ENCODE peak calls at places on chromosomes 16 and 17, in ten cellular contexts. One of them, this sample, is unnamed.

GRCh38 chr17:40646791-40647548 is 648 bp downstream of the SMARCE1 start:
- DNase-seq in effector memory CD8-positive, alpha-beta T cell: peak; percentile 41
- DNase-seq in HS-5: peak; percentile 28
- DNase-seq in AG09319: peak; percentile 15
- DNase-seq in NCI-H1436: no peak
- DNase-seq in stimulated activated naive CD8-positive, alpha-beta T cell treated with anti-CD3 and anti-CD28 coated beads, Interleukin-15, Interleukin-2, amounts not matched to agents 100 U/mL and 50 U/mL, for 24 hours: no peak
- DNase-seq in PC-9: peak; percentile 37
- DNase-seq in HEK293T: peak; percentile 20
- DNase-seq in T-helper 2 cell: peak; percentile 6
- DNase-seq in RCC 7860: peak; percentile 21
- DNase-seq in this sample: no peak

GRCh38 chr17:46853896-46854444 is 2.6 kb downstream of the WNT9B start:
- DNase-seq in effector memory CD8-positive, alpha-beta T cell: no peak
- DNase-seq in HS-5: no peak
- DNase-seq in AG09319: no peak
- DNase-seq in NCI-H1436: no peak
- DNase-seq in stimulated activated naive CD8-positive, alpha-beta T cell treated with anti-CD3 and anti-CD28 coated beads, Interleukin-15, Interleukin-2, amounts not matched to agents 100 U/mL and 50 U/mL, for 24 hours: no peak
- DNase-seq in PC-9: no peak
- DNase-seq in HEK293T: no peak
- DNase-seq in T-helper 2 cell: no peak
- DNase-seq in RCC 7860: no peak
- DNase-seq in this sample: no peak

GRCh38 chr17:73474370-73474988 is 162.7 kb upstream of the CDC42EP4 start:
- DNase-seq in effector memory CD8-positive, alpha-beta T cell: no peak
- DNase-seq in HS-5: peak; percentile 8
- DNase-seq in AG09319: no peak
- DNase-seq in NCI-H1436: peak; percentile 56
- DNase-seq in stimulated activated naive CD8-positive, alpha-beta T cell treated with anti-CD3 and anti-CD28 coated beads, Interleukin-15, Interleukin-2, amounts not matched to agents 100 U/mL and 50 U/mL, for 24 hours: peak; percentile 7
- DNase-seq in PC-9: no peak
- DNase-seq in HEK293T: peak; percentile 46
- DNase-seq in T-helper 2 cell: no peak
- DNase-seq in RCC 7860: peak; percentile 17
- DNase-seq in this sample: peak; percentile 66

GRCh38 chr17:30229012-30229411 is 6.5 kb downstream of the SLC6A4 start:
- DNase-seq in effector memory CD8-positive, alpha-beta T cell: no peak
- DNase-seq in HS-5: no peak
- DNase-seq in AG09319: no peak
- DNase-seq in NCI-H1436: no peak
- DNase-seq in stimulated activated naive CD8-positive, alpha-beta T cell treated with anti-CD3 and anti-CD28 coated beads, Interleukin-15, Interleukin-2, amounts not matched to agents 100 U/mL and 50 U/mL, for 24 hours: no peak
- DNase-seq in PC-9: no peak
- DNase-seq in HEK293T: no peak
- DNase-seq in T-helper 2 cell: no peak
- DNase-seq in RCC 7860: no peak
- DNase-seq in this sample: no peak

GRCh38 chr17:66865151-66865550 is 30.2 kb downstream of the CACNG5 start:
- DNase-seq in effector memory CD8-positive, alpha-beta T cell: no peak
- DNase-seq in HS-5: peak; percentile 44
- DNase-seq in AG09319: no peak
- DNase-seq in NCI-H1436: no peak
- DNase-seq in stimulated activated naive CD8-positive, alpha-beta T cell treated with anti-CD3 and anti-CD28 coated beads, Interleukin-15, Interleukin-2, amounts not matched to agents 100 U/mL and 50 U/mL, for 24 hours: no peak
- DNase-seq in PC-9: no peak
- DNase-seq in HEK293T: no peak
- DNase-seq in T-helper 2 cell: no peak
- DNase-seq in RCC 7860: no peak
- DNase-seq in this sample: no peak

GRCh38 chr17:51672058-51672457 is 411.7 kb downstream of the UTP18 start:
- DNase-seq in effector memory CD8-positive, alpha-beta T cell: no peak
- DNase-seq in HS-5: no peak
- DNase-seq in AG09319: no peak
- DNase-seq in NCI-H1436: no peak
- DNase-seq in stimulated activated naive CD8-positive, alpha-beta T cell treated with anti-CD3 and anti-CD28 coated beads, Interleukin-15, Interleukin-2, amounts not matched to agents 100 U/mL and 50 U/mL, for 24 hours: no peak
- DNase-seq in PC-9: no peak
- DNase-seq in HEK293T: no peak
- DNase-seq in T-helper 2 cell: no peak
- DNase-seq in RCC 7860: no peak
- DNase-seq in this sample: no peak

GRCh38 chr16:88941051-88941932 is 35.7 kb downstream of the CBFA2T3 start:
- DNase-seq in effector memory CD8-positive, alpha-beta T cell: no peak
- DNase-seq in HS-5: no peak
- DNase-seq in AG09319: no peak
- DNase-seq in NCI-H1436: peak; percentile 47
- DNase-seq in stimulated activated naive CD8-positive, alpha-beta T cell treated with anti-CD3 and anti-CD28 coated beads, Interleukin-15, Interleukin-2, amounts not matched to agents 100 U/mL and 50 U/mL, for 24 hours: no peak
- DNase-seq in PC-9: no peak
- DNase-seq in HEK293T: peak; percentile 35
- DNase-seq in T-helper 2 cell: no peak
- DNase-seq in RCC 7860: no peak
- DNase-seq in this sample: no peak

GRCh38 chr17:41406205-41406604 is 8.8 kb upstream of the KRT31 start:
- DNase-seq in effector memory CD8-positive, alpha-beta T cell: no peak
- DNase-seq in HS-5: no peak
- DNase-seq in AG09319: no peak
- DNase-seq in NCI-H1436: no peak
- DNase-seq in stimulated activated naive CD8-positive, alpha-beta T cell treated with anti-CD3 and anti-CD28 coated beads, Interleukin-15, Interleukin-2, amounts not matched to agents 100 U/mL and 50 U/mL, for 24 hours: no peak
- DNase-seq in PC-9: peak; percentile 59
- DNase-seq in HEK293T: no peak
- DNase-seq in T-helper 2 cell: no peak
- DNase-seq in RCC 7860: no peak
- DNase-seq in this sample: no peak

GRCh38 chr16:875182-876040 is 74.9 kb upstream of the GNG13 start:
- DNase-seq in effector memory CD8-positive, alpha-beta T cell: no peak
- DNase-seq in HS-5: no peak
- DNase-seq in AG09319: no peak
- DNase-seq in NCI-H1436: no peak
- DNase-seq in stimulated activated naive CD8-positive, alpha-beta T cell treated with anti-CD3 and anti-CD28 coated beads, Interleukin-15, Interleukin-2, amounts not matched to agents 100 U/mL and 50 U/mL, for 24 hours: no peak
- DNase-seq in PC-9: no peak
- DNase-seq in HEK293T: no peak
- DNase-seq in T-helper 2 cell: no peak
- DNase-seq in RCC 7860: no peak
- DNase-seq in this sample: no peak

GRCh38 chr16:20910781-20911321 is 10.3 kb downstream of the LYRM1 start:
- DNase-seq in effector memory CD8-positive, alpha-beta T cell: no peak
- DNase-seq in HS-5: peak; percentile 90
- DNase-seq in AG09319: peak; percentile 66
- DNase-seq in NCI-H1436: no peak
- DNase-seq in stimulated activated naive CD8-positive, alpha-beta T cell treated with anti-CD3 and anti-CD28 coated beads, Interleukin-15, Interleukin-2, amounts not matched to agents 100 U/mL and 50 U/mL, for 24 hours: no peak
- DNase-seq in PC-9: peak; percentile 99
- DNase-seq in HEK293T: no peak
- DNase-seq in T-helper 2 cell: no peak
- DNase-seq in RCC 7860: peak; percentile 85
- DNase-seq in this sample: no peak

GRCh38 chr16:12754824-12755543 is 48.7 kb downstream of the CPPED1 start:
- DNase-seq in effector memory CD8-positive, alpha-beta T cell: no peak
- DNase-seq in HS-5: peak; percentile 26
- DNase-seq in AG09319: no peak
- DNase-seq in NCI-H1436: no peak
- DNase-seq in stimulated activated naive CD8-positive, alpha-beta T cell treated with anti-CD3 and anti-CD28 coated beads, Interleukin-15, Interleukin-2, amounts not matched to agents 100 U/mL and 50 U/mL, for 24 hours: no peak
- DNase-seq in PC-9: no peak
- DNase-seq in HEK293T: no peak
- DNase-seq in T-helper 2 cell: no peak
- DNase-seq in RCC 7860: no peak
- DNase-seq in this sample: no peak

GRCh38 chr16:9797306-9797705 is 384.9 kb downstream of the GRIN2A start:
- DNase-seq in effector memory CD8-positive, alpha-beta T cell: no peak
- DNase-seq in HS-5: peak; percentile 95
- DNase-seq in AG09319: no peak
- DNase-seq in NCI-H1436: no peak
- DNase-seq in stimulated activated naive CD8-positive, alpha-beta T cell treated with anti-CD3 and anti-CD28 coated beads, Interleukin-15, Interleukin-2, amounts not matched to agents 100 U/mL and 50 U/mL, for 24 hours: no peak
- DNase-seq in PC-9: no peak
- DNase-seq in HEK293T: no peak
- DNase-seq in T-helper 2 cell: no peak
- DNase-seq in RCC 7860: peak; percentile 75
- DNase-seq in this sample: no peak

GRCh38 chr16:2528161-2529060 is 2.8 kb downstream of the CEMP1 start:
- DNase-seq in effector memory CD8-positive, alpha-beta T cell: no peak
- DNase-seq in HS-5: no peak
- DNase-seq in AG09319: no peak
- DNase-seq in NCI-H1436: no peak
- DNase-seq in stimulated activated naive CD8-positive, alpha-beta T cell treated with anti-CD3 and anti-CD28 coated beads, Interleukin-15, Interleukin-2, amounts not matched to agents 100 U/mL and 50 U/mL, for 24 hours: no peak
- DNase-seq in PC-9: no peak
- DNase-seq in HEK293T: no peak
- DNase-seq in T-helper 2 cell: no peak
- DNase-seq in RCC 7860: no peak
- DNase-seq in this sample: peak; percentile 58

GRCh38 chr16:10617662-10618420 is 37.4 kb upstream of the EMP2 start:
- DNase-seq in effector memory CD8-positive, alpha-beta T cell: no peak
- DNase-seq in HS-5: no peak
- DNase-seq in AG09319: no peak
- DNase-seq in NCI-H1436: no peak
- DNase-seq in stimulated activated naive CD8-positive, alpha-beta T cell treated with anti-CD3 and anti-CD28 coated beads, Interleukin-15, Interleukin-2, amounts not matched to agents 100 U/mL and 50 U/mL, for 24 hours: no peak
- DNase-seq in PC-9: no peak
- DNase-seq in HEK293T: no peak
- DNase-seq in T-helper 2 cell: no peak
- DNase-seq in RCC 7860: no peak
- DNase-seq in this sample: no peak

GRCh38 chr17:44878627-44879221 is 20.5 kb downstream of the EFTUD2 start:
- DNase-seq in effector memory CD8-positive, alpha-beta T cell: no peak
- DNase-seq in HS-5: no peak
- DNase-seq in AG09319: no peak
- DNase-seq in NCI-H1436: peak; percentile 29
- DNase-seq in stimulated activated naive CD8-positive, alpha-beta T cell treated with anti-CD3 and anti-CD28 coated beads, Interleukin-15, Interleukin-2, amounts not matched to agents 100 U/mL and 50 U/mL, for 24 hours: peak; percentile 21
- DNase-seq in PC-9: no peak
- DNase-seq in HEK293T: peak; percentile 51
- DNase-seq in T-helper 2 cell: no peak
- DNase-seq in RCC 7860: peak; percentile 22
- DNase-seq in this sample: peak; percentile 56

GRCh38 chr17:59859444-59860025 is 33.2 kb downstream of the TUBD1 start:
- DNase-seq in effector memory CD8-positive, alpha-beta T cell: no peak
- DNase-seq in HS-5: no peak
- DNase-seq in AG09319: peak; percentile 41
- DNase-seq in NCI-H1436: peak; percentile 19
- DNase-seq in stimulated activated naive CD8-positive, alpha-beta T cell treated with anti-CD3 and anti-CD28 coated beads, Interleukin-15, Interleukin-2, amounts not matched to agents 100 U/mL and 50 U/mL, for 24 hours: no peak
- DNase-seq in PC-9: no peak
- DNase-seq in HEK293T: no peak
- DNase-seq in T-helper 2 cell: no peak
- DNase-seq in RCC 7860: peak; percentile 49
- DNase-seq in this sample: no peak

GRCh38 chr16:25199457-25199856 is 17.3 kb upstream of the AQP8 start:
- DNase-seq in effector memory CD8-positive, alpha-beta T cell: no peak
- DNase-seq in HS-5: no peak
- DNase-seq in AG09319: no peak
- DNase-seq in NCI-H1436: no peak
- DNase-seq in stimulated activated naive CD8-positive, alpha-beta T cell treated with anti-CD3 and anti-CD28 coated beads, Interleukin-15, Interleukin-2, amounts not matched to agents 100 U/mL and 50 U/mL, for 24 hours: no peak
- DNase-seq in PC-9: no peak
- DNase-seq in HEK293T: no peak
- DNase-seq in T-helper 2 cell: no peak
- DNase-seq in RCC 7860: no peak
- DNase-seq in this sample: no peak

GRCh38 chr16:89136931-89137330 is 34.6 kb upstream of the CDH15 start:
- DNase-seq in effector memory CD8-positive, alpha-beta T cell: no peak
- DNase-seq in HS-5: no peak
- DNase-seq in AG09319: no peak
- DNase-seq in NCI-H1436: no peak
- DNase-seq in stimulated activated naive CD8-positive, alpha-beta T cell treated with anti-CD3 and anti-CD28 coated beads, Interleukin-15, Interleukin-2, amounts not matched to agents 100 U/mL and 50 U/mL, for 24 hours: no peak
- DNase-seq in PC-9: no peak
- DNase-seq in HEK293T: no peak
- DNase-seq in T-helper 2 cell: no peak
- DNase-seq in RCC 7860: no peak
- DNase-seq in this sample: peak; percentile 34

GRCh38 chr16:49350265-49351103 is 23.1 kb upstream of the C16orf78 start:
- DNase-seq in effector memory CD8-positive, alpha-beta T cell: no peak
- DNase-seq in HS-5: no peak
- DNase-seq in AG09319: no peak
- DNase-seq in NCI-H1436: peak; percentile 65
- DNase-seq in stimulated activated naive CD8-positive, alpha-beta T cell treated with anti-CD3 and anti-CD28 coated beads, Interleukin-15, Interleukin-2, amounts not matched to agents 100 U/mL and 50 U/mL, for 24 hours: peak; percentile 68
- DNase-seq in PC-9: no peak
- DNase-seq in HEK293T: peak; percentile 74
- DNase-seq in T-helper 2 cell: peak; percentile 24
- DNase-seq in RCC 7860: no peak
- DNase-seq in this sample: peak; percentile 54

GRCh38 chr16:70694517-70695218 is 8.8 kb upstream of the MTSS2 start:
- DNase-seq in effector memory CD8-positive, alpha-beta T cell: no peak
- DNase-seq in HS-5: no peak
- DNase-seq in AG09319: no peak
- DNase-seq in NCI-H1436: no peak
- DNase-seq in stimulated activated naive CD8-positive, alpha-beta T cell treated with anti-CD3 and anti-CD28 coated beads, Interleukin-15, Interleukin-2, amounts not matched to agents 100 U/mL and 50 U/mL, for 24 hours: no peak
- DNase-seq in PC-9: no peak
- DNase-seq in HEK293T: no peak
- DNase-seq in T-helper 2 cell: no peak
- DNase-seq in RCC 7860: peak; percentile 19
- DNase-seq in this sample: no peak

GRCh38 chr17:57666946-57667345 is 78.2 kb downstream of the CCDC182 start:
- DNase-seq in effector memory CD8-positive, alpha-beta T cell: no peak
- DNase-seq in HS-5: no peak
- DNase-seq in AG09319: no peak
- DNase-seq in NCI-H1436: no peak
- DNase-seq in stimulated activated naive CD8-positive, alpha-beta T cell treated with anti-CD3 and anti-CD28 coated beads, Interleukin-15, Interleukin-2, amounts not matched to agents 100 U/mL and 50 U/mL, for 24 hours: no peak
- DNase-seq in PC-9: no peak
- DNase-seq in HEK293T: no peak
- DNase-seq in T-helper 2 cell: no peak
- DNase-seq in RCC 7860: no peak
- DNase-seq in this sample: no peak

GRCh38 chr17:69672924-69673323 is 258.4 kb downstream of the MAP2K6 start:
- DNase-seq in effector memory CD8-positive, alpha-beta T cell: no peak
- DNase-seq in HS-5: peak; percentile 64
- DNase-seq in AG09319: no peak
- DNase-seq in NCI-H1436: no peak
- DNase-seq in stimulated activated naive CD8-positive, alpha-beta T cell treated with anti-CD3 and anti-CD28 coated beads, Interleukin-15, Interleukin-2, amounts not matched to agents 100 U/mL and 50 U/mL, for 24 hours: no peak
- DNase-seq in PC-9: peak; percentile 60
- DNase-seq in HEK293T: no peak
- DNase-seq in T-helper 2 cell: no peak
- DNase-seq in RCC 7860: peak; percentile 57
- DNase-seq in this sample: no peak

GRCh38 chr16:4801962-4802658 is at the start of gene ROGDI:
- DNase-seq in effector memory CD8-positive, alpha-beta T cell: peak; percentile 81
- DNase-seq in HS-5: peak; percentile 10
- DNase-seq in AG09319: no peak
- DNase-seq in NCI-H1436: peak; percentile 75
- DNase-seq in stimulated activated naive CD8-positive, alpha-beta T cell treated with anti-CD3 and anti-CD28 coated beads, Interleukin-15, Interleukin-2, amounts not matched to agents 100 U/mL and 50 U/mL, for 24 hours: peak; percentile 72
- DNase-seq in PC-9: peak; percentile 87
- DNase-seq in HEK293T: peak; percentile 65
- DNase-seq in T-helper 2 cell: peak; percentile 59
- DNase-seq in RCC 7860: peak; percentile 58
- DNase-seq in this sample: peak; percentile 97

GRCh38 chr17:42702446-42702845 is 20.1 kb downstream of the CNTNAP1 start:
- DNase-seq in effector memory CD8-positive, alpha-beta T cell: no peak
- DNase-seq in HS-5: no peak
- DNase-seq in AG09319: no peak
- DNase-seq in NCI-H1436: no peak
- DNase-seq in stimulated activated naive CD8-positive, alpha-beta T cell treated with anti-CD3 and anti-CD28 coated beads, Interleukin-15, Interleukin-2, amounts not matched to agents 100 U/mL and 50 U/mL, for 24 hours: no peak
- DNase-seq in PC-9: no peak
- DNase-seq in HEK293T: no peak
- DNase-seq in T-helper 2 cell: no peak
- DNase-seq in RCC 7860: no peak
- DNase-seq in this sample: no peak

GRCh38 chr17:55588446-55588845 is 77.2 kb upstream of the SMIM36 start:
- DNase-seq in effector memory CD8-positive, alpha-beta T cell: no peak
- DNase-seq in HS-5: no peak
- DNase-seq in AG09319: no peak
- DNase-seq in NCI-H1436: no peak
- DNase-seq in stimulated activated naive CD8-positive, alpha-beta T cell treated with anti-CD3 and anti-CD28 coated beads, Interleukin-15, Interleukin-2, amounts not matched to agents 100 U/mL and 50 U/mL, for 24 hours: no peak
- DNase-seq in PC-9: peak; percentile 52
- DNase-seq in HEK293T: no peak
- DNase-seq in T-helper 2 cell: no peak
- DNase-seq in RCC 7860: no peak
- DNase-seq in this sample: no peak

GRCh38 chr17:77962349-77962748 is 3.8 kb downstream of the TNRC6C start:
- DNase-seq in effector memory CD8-positive, alpha-beta T cell: no peak
- DNase-seq in HS-5: no peak
- DNase-seq in AG09319: no peak
- DNase-seq in NCI-H1436: no peak
- DNase-seq in stimulated activated naive CD8-positive, alpha-beta T cell treated with anti-CD3 and anti-CD28 coated beads, Interleukin-15, Interleukin-2, amounts not matched to agents 100 U/mL and 50 U/mL, for 24 hours: no peak
- DNase-seq in PC-9: no peak
- DNase-seq in HEK293T: peak; percentile 32
- DNase-seq in T-helper 2 cell: no peak
- DNase-seq in RCC 7860: no peak
- DNase-seq in this sample: no peak

GRCh38 chr16:67822511-67822910 is 15.8 kb downstream of the TSNAXIP1 start:
- DNase-seq in effector memory CD8-positive, alpha-beta T cell: no peak
- DNase-seq in HS-5: no peak
- DNase-seq in AG09319: no peak
- DNase-seq in NCI-H1436: no peak
- DNase-seq in stimulated activated naive CD8-positive, alpha-beta T cell treated with anti-CD3 and anti-CD28 coated beads, Interleukin-15, Interleukin-2, amounts not matched to agents 100 U/mL and 50 U/mL, for 24 hours: no peak
- DNase-seq in PC-9: peak; percentile 54
- DNase-seq in HEK293T: no peak
- DNase-seq in T-helper 2 cell: no peak
- DNase-seq in RCC 7860: no peak
- DNase-seq in this sample: no peak

GRCh38 chr16:68396481-68396880 is 51.8 kb downstream of the SMPD3 start:
- DNase-seq in effector memory CD8-positive, alpha-beta T cell: peak; percentile 47
- DNase-seq in HS-5: no peak
- DNase-seq in AG09319: peak; percentile 4
- DNase-seq in NCI-H1436: peak; percentile 25
- DNase-seq in stimulated activated naive CD8-positive, alpha-beta T cell treated with anti-CD3 and anti-CD28 coated beads, Interleukin-15, Interleukin-2, amounts not matched to agents 100 U/mL and 50 U/mL, for 24 hours: peak; percentile 40
- DNase-seq in PC-9: no peak
- DNase-seq in HEK293T: peak; percentile 31
- DNase-seq in T-helper 2 cell: peak; percentile 22
- DNase-seq in RCC 7860: no peak
- DNase-seq in this sample: peak; percentile 80